ENCODE peak calls at places on chromosomes 16 and 17, in nine cellular contexts. V is naive thymus-derived CD4-positive, alpha-beta T cell; Y is substantia nigra; O is RWPE1; U is mucosa of descending colon; S is tibial artery; E is EH; I is M059J; N is neural progenitor cell. X is an unnamed sample.

GRCh38 chr16:30658731-30659506 is 688 bp downstream of the FBRS start:
- DNase-seq in V (no peak), N (peak), E (peak), Y (peak), I (peak), O (peak), S (peak), U (no peak), X (no peak)

GRCh38 chr17:8103549-8103948 is 14.8 kb downstream of the ALOXE3 start:
- DNase-seq in O (peak), I (peak), N (no peak), S (no peak), E (no peak), Y (no peak), U (no peak), V (no peak), X (no peak)

GRCh38 chr17:17782425-17783120 is 54.2 kb downstream of the SREBF1 start:
- DNase-seq in O (no peak), E (no peak), Y (no peak), U (peak), S (no peak), N (peak), V (no peak), I (peak), X (no peak)

GRCh38 chr17:2510559-2510958 is 1.1 kb downstream of the METTL16 start:
- DNase-seq in N (no peak), I (no peak), S (no peak), Y (no peak), U (no peak), O (no peak), V (no peak), E (no peak), X (no peak)

GRCh38 chr17:35590249-35590824 is 3.2 kb downstream of the AP2B1 start:
- DNase-seq in N (no peak), O (no peak), I (no peak), U (no peak), V (no peak), E (no peak), S (no peak), Y (no peak), X (no peak)

GRCh38 chr17:44558349-44559287 is 1.3 kb downstream of the FZD2 start:
- DNase-seq in S (no peak), I (no peak), N (peak), U (no peak), V (no peak), E (peak), O (no peak), Y (no peak), X (no peak)

GRCh38 chr17:18260332-18261145 is at the start of gene MIEF2:
- DNase-seq in I (peak), O (peak), Y (peak), V (peak), N (peak), S (peak), E (peak), U (peak), X (peak)

GRCh38 chr16:23148513-23149266 is 562 bp downstream of the USP31 start:
- DNase-seq in Y (peak), U (peak), V (peak), I (peak), S (peak), E (peak), N (peak), O (peak), X (peak)

GRCh38 chr16:29007865-29008593 is 23.2 kb downstream of the LAT start:
- DNase-seq in E (peak), I (peak), U (no peak), Y (no peak), N (no peak), O (peak), S (no peak), V (peak), X (peak)

GRCh38 chr16:87729266-87729954 is 36.4 kb downstream of the KLHDC4 start:
- DNase-seq in I (no peak), E (no peak), N (no peak), O (no peak), S (no peak), V (no peak), Y (no peak), U (no peak), X (no peak)

GRCh38 chr17:10127819-10128375 is 70.5 kb downstream of the GAS7 start:
- DNase-seq in I (no peak), E (peak), Y (peak), V (no peak), S (peak), O (no peak), U (peak), N (peak), X (no peak)

GRCh38 chr16:78896280-78896679 is 704.3 kb downstream of the MAF start:
- DNase-seq in N (no peak), E (no peak), O (no peak), S (no peak), V (no peak), Y (no peak), I (no peak), U (no peak), X (peak)

GRCh38 chr17:15894258-15894657 is 50.7 kb upstream of the ADORA2B start:
- DNase-seq in V (no peak), S (no peak), O (no peak), Y (no peak), I (no peak), N (no peak), E (no peak), U (no peak), X (no peak)

GRCh38 chr17:82841921-82842596 is 2.2 kb upstream of the ZNF750 start:
- DNase-seq in U (no peak), N (no peak), O (no peak), S (no peak), I (no peak), V (no peak), E (no peak), Y (no peak), X (no peak)

GRCh38 chr17:80758793-80759673 is 214.4 kb downstream of the RPTOR start:
- DNase-seq in S (no peak), N (no peak), U (no peak), E (peak), V (peak), Y (no peak), I (peak), O (no peak), X (peak)

GRCh38 chr16:2856061-2856670 is 1.8 kb downstream of the PRSS22 start:
- DNase-seq in V (no peak), U (no peak), N (no peak), I (no peak), Y (no peak), E (no peak), O (peak), S (no peak), X (no peak)

GRCh38 chr17:13429201-13429600 is 172.5 kb downstream of the HS3ST3A1 start:
- DNase-seq in E (peak), I (peak), Y (no peak), V (no peak), O (no peak), S (no peak), N (no peak), U (no peak), X (no peak)

GRCh38 chr16:88448461-88449266 is 4.4 kb upstream of the ZFPM1 start:
- DNase-seq in Y (no peak), O (no peak), E (no peak), S (no peak), N (no peak), U (no peak), I (no peak), V (no peak), X (no peak)

GRCh38 chr17:43025766-43026537 is 921 bp downstream of the RND2 start:
- DNase-seq in Y (no peak), N (no peak), U (no peak), I (no peak), V (no peak), S (no peak), E (no peak), O (no peak), X (no peak)

GRCh38 chr17:44061446-44061845 is 5.0 kb downstream of the LSM12 start:
- DNase-seq in U (no peak), E (peak), I (no peak), V (no peak), N (no peak), Y (no peak), O (no peak), S (no peak), X (no peak)

GRCh38 chr17:40443988-40444899 is 994 bp downstream of the IGFBP4 start:
- DNase-seq in I (no peak), Y (no peak), N (no peak), E (peak), O (no peak), S (no peak), U (peak), V (no peak), X (no peak)

GRCh38 chr17:37225458-37225857 is 150.3 kb upstream of the C17orf78 start:
- DNase-seq in O (no peak), N (peak), U (no peak), V (no peak), S (no peak), I (no peak), Y (no peak), E (no peak), X (no peak)

GRCh38 chr16:18958621-18959578 is 24.8 kb upstream of the TMC7 start:
- DNase-seq in E (peak), V (no peak), I (no peak), Y (no peak), N (peak), U (no peak), S (no peak), O (peak), X (no peak)

GRCh38 chr17:60386475-60387058 is 5.4 kb downstream of the USP32 start:
- DNase-seq in O (no peak), E (peak), Y (no peak), S (no peak), V (no peak), I (no peak), U (no peak), N (peak), X (no peak)

GRCh38 chr16:87528690-87529579 is 36.1 kb upstream of the ZCCHC14 start:
- DNase-seq in I (no peak), U (no peak), S (no peak), O (no peak), V (no peak), E (no peak), N (no peak), Y (no peak), X (no peak)

GRCh38 chr16:65178151-65178550 is 56.3 kb upstream of the CDH11 start:
- DNase-seq in I (peak), E (peak), S (no peak), Y (no peak), V (no peak), N (no peak), U (no peak), O (no peak), X (no peak)

GRCh38 chr16:88317619-88317977 is 65.2 kb upstream of the ZNF469 start:
- DNase-seq in N (no peak), I (no peak), Y (no peak), V (no peak), S (peak), U (no peak), O (no peak), E (peak), X (no peak)

GRCh38 chr17:27558842-27559505 is 72.0 kb upstream of the LGALS9 start:
- DNase-seq in S (no peak), Y (no peak), U (peak), V (no peak), E (no peak), I (no peak), O (no peak), N (no peak), X (no peak)

GRCh38 chr16:55955439-55955838 is 80.3 kb upstream of the CES5A start:
- DNase-seq in U (no peak), S (no peak), E (no peak), V (no peak), I (no peak), Y (no peak), O (no peak), N (no peak), X (no peak)

GRCh38 chr17:66312912-66313311 is 10.5 kb downstream of the PRKCA start:
- DNase-seq in N (no peak), S (no peak), V (no peak), I (no peak), E (no peak), U (no peak), Y (no peak), O (no peak), X (no peak)

GRCh38 chr17:76492250-76492988 is 8.8 kb downstream of the RHBDF2 start:
- DNase-seq in E (no peak), N (no peak), V (no peak), O (no peak), U (peak), I (no peak), S (no peak), Y (no peak), X (no peak)

GRCh38 chr16:86901483-86901882 is 323.1 kb downstream of the FOXL1 start:
- DNase-seq in Y (no peak), S (no peak), U (no peak), O (peak), E (peak), N (no peak), I (peak), V (no peak), X (no peak)

GRCh38 chr17:36829676-36830075 is 107.6 kb upstream of the LHX1 start:
- DNase-seq in S (no peak), Y (no peak), N (no peak), I (no peak), E (no peak), V (no peak), O (no peak), U (no peak), X (no peak)

GRCh38 chr17:66347661-66348604 is 45.5 kb downstream of the PRKCA start:
- DNase-seq in Y (no peak), N (no peak), E (peak), S (no peak), V (no peak), I (peak), U (peak), O (no peak), X (no peak)

GRCh38 chr16:74607967-74608356 is 1.0 kb upstream of the GLG1 start:
- DNase-seq in I (no peak), U (no peak), V (no peak), S (peak), E (peak), O (no peak), Y (no peak), N (peak), X (no peak)

GRCh38 chr17:48555616-48556533 is 11.0 kb upstream of the HOXB2 start:
- DNase-seq in U (no peak), S (no peak), N (peak), V (no peak), E (no peak), Y (no peak), I (peak), O (no peak), X (no peak)

GRCh38 chr16:21158208-21159110 is at the start of gene LDAF1:
- DNase-seq in V (peak), U (peak), N (peak), O (peak), I (peak), S (peak), E (peak), Y (peak), X (peak)

GRCh38 chr17:31388770-31389672 is 2.5 kb upstream of the RAB11FIP4 start:
- DNase-seq in Y (peak), S (no peak), O (peak), I (peak), N (peak), E (peak), U (peak), V (peak), X (peak)

GRCh38 chr16:88503374-88503770 is 50.3 kb downstream of the ZFPM1 start:
- DNase-seq in N (no peak), O (no peak), E (peak), V (no peak), U (no peak), I (peak), S (no peak), Y (no peak), X (no peak)